ENCODE peak calls at places on chromosomes 13 and 19, in ten cellular contexts. One of them, this sample, is unnamed.

GRCh38 chr13:33799950-33800592 is 17.9 kb upstream of the RFC3 start:
- DNase-seq in stromal cell of bone marrow: peak
- DNase-seq in stimulated activated CD4-positive, alpha-beta T cell treated with anti-CD3 and anti-CD28 coated beads, TNF-alpha, amount 100 ng/mL, for 48 hours: no peak
- DNase-seq in esophagus squamous epithelium: no peak
- DNase-seq in cardiac fibroblast: peak
- DNase-seq in T-helper 9 cell: no peak
- DNase-seq in hepatic stellate cell: no peak
- DNase-seq in GM12892: no peak
- DNase-seq in AG04450: no peak
- DNase-seq in fibroblast of lung: peak
- DNase-seq in this sample: no peak

GRCh38 chr19:1864480-1865171 is 1.2 kb upstream of the KLF16 start:
- DNase-seq in stromal cell of bone marrow: no peak
- DNase-seq in stimulated activated CD4-positive, alpha-beta T cell treated with anti-CD3 and anti-CD28 coated beads, TNF-alpha, amount 100 ng/mL, for 48 hours: peak
- DNase-seq in esophagus squamous epithelium: no peak
- DNase-seq in cardiac fibroblast: peak
- DNase-seq in T-helper 9 cell: no peak
- DNase-seq in hepatic stellate cell: peak
- DNase-seq in GM12892: peak
- DNase-seq in AG04450: no peak
- DNase-seq in fibroblast of lung: peak
- DNase-seq in this sample: no peak

GRCh38 chr13:114235697-114236096 is 1.0 kb downstream of the CDC16 start:
- DNase-seq in stromal cell of bone marrow: no peak
- DNase-seq in stimulated activated CD4-positive, alpha-beta T cell treated with anti-CD3 and anti-CD28 coated beads, TNF-alpha, amount 100 ng/mL, for 48 hours: no peak
- DNase-seq in esophagus squamous epithelium: no peak
- DNase-seq in cardiac fibroblast: no peak
- DNase-seq in T-helper 9 cell: no peak
- DNase-seq in hepatic stellate cell: no peak
- DNase-seq in GM12892: no peak
- DNase-seq in AG04450: no peak
- DNase-seq in fibroblast of lung: no peak
- DNase-seq in this sample: no peak

GRCh38 chr13:77305276-77305675 is 21.6 kb downstream of the MYCBP2 start:
- DNase-seq in stromal cell of bone marrow: no peak
- DNase-seq in stimulated activated CD4-positive, alpha-beta T cell treated with anti-CD3 and anti-CD28 coated beads, TNF-alpha, amount 100 ng/mL, for 48 hours: no peak
- DNase-seq in esophagus squamous epithelium: no peak
- DNase-seq in cardiac fibroblast: peak
- DNase-seq in T-helper 9 cell: no peak
- DNase-seq in hepatic stellate cell: no peak
- DNase-seq in GM12892: no peak
- DNase-seq in AG04450: no peak
- DNase-seq in fibroblast of lung: no peak
- DNase-seq in this sample: no peak

GRCh38 chr19:43316591-43317319 is 36.7 kb upstream of the CD177 start:
- DNase-seq in stromal cell of bone marrow: peak
- DNase-seq in stimulated activated CD4-positive, alpha-beta T cell treated with anti-CD3 and anti-CD28 coated beads, TNF-alpha, amount 100 ng/mL, for 48 hours: no peak
- DNase-seq in esophagus squamous epithelium: no peak
- DNase-seq in cardiac fibroblast: peak
- DNase-seq in T-helper 9 cell: no peak
- DNase-seq in hepatic stellate cell: no peak
- DNase-seq in GM12892: no peak
- DNase-seq in AG04450: no peak
- DNase-seq in fibroblast of lung: peak
- DNase-seq in this sample: no peak

GRCh38 chr13:32019612-32020233 is 11.9 kb upstream of the FRY start:
- DNase-seq in stromal cell of bone marrow: no peak
- DNase-seq in stimulated activated CD4-positive, alpha-beta T cell treated with anti-CD3 and anti-CD28 coated beads, TNF-alpha, amount 100 ng/mL, for 48 hours: peak
- DNase-seq in esophagus squamous epithelium: no peak
- DNase-seq in cardiac fibroblast: peak
- DNase-seq in T-helper 9 cell: no peak
- DNase-seq in hepatic stellate cell: peak
- DNase-seq in GM12892: peak
- DNase-seq in AG04450: peak
- DNase-seq in fibroblast of lung: peak
- DNase-seq in this sample: no peak

GRCh38 chr13:48739346-48740037 is 85.8 kb downstream of the CYSLTR2 start:
- DNase-seq in stromal cell of bone marrow: no peak
- DNase-seq in stimulated activated CD4-positive, alpha-beta T cell treated with anti-CD3 and anti-CD28 coated beads, TNF-alpha, amount 100 ng/mL, for 48 hours: no peak
- DNase-seq in esophagus squamous epithelium: no peak
- DNase-seq in cardiac fibroblast: no peak
- DNase-seq in T-helper 9 cell: no peak
- DNase-seq in hepatic stellate cell: no peak
- DNase-seq in GM12892: no peak
- DNase-seq in AG04450: no peak
- DNase-seq in fibroblast of lung: peak
- DNase-seq in this sample: no peak

GRCh38 chr13:40146063-40146462 is 490.6 kb downstream of the COG6 start:
- DNase-seq in stromal cell of bone marrow: no peak
- DNase-seq in stimulated activated CD4-positive, alpha-beta T cell treated with anti-CD3 and anti-CD28 coated beads, TNF-alpha, amount 100 ng/mL, for 48 hours: no peak
- DNase-seq in esophagus squamous epithelium: no peak
- DNase-seq in cardiac fibroblast: no peak
- DNase-seq in T-helper 9 cell: no peak
- DNase-seq in hepatic stellate cell: no peak
- DNase-seq in GM12892: no peak
- DNase-seq in AG04450: no peak
- DNase-seq in fibroblast of lung: no peak
- DNase-seq in this sample: no peak

GRCh38 chr13:34897220-34897619 is 44.9 kb upstream of the NBEA start:
- DNase-seq in stromal cell of bone marrow: no peak
- DNase-seq in stimulated activated CD4-positive, alpha-beta T cell treated with anti-CD3 and anti-CD28 coated beads, TNF-alpha, amount 100 ng/mL, for 48 hours: no peak
- DNase-seq in esophagus squamous epithelium: no peak
- DNase-seq in cardiac fibroblast: no peak
- DNase-seq in T-helper 9 cell: no peak
- DNase-seq in hepatic stellate cell: no peak
- DNase-seq in GM12892: no peak
- DNase-seq in AG04450: no peak
- DNase-seq in fibroblast of lung: no peak
- DNase-seq in this sample: no peak

GRCh38 chr19:44808463-44809371 is at the start of gene BCAM:
- DNase-seq in stromal cell of bone marrow: peak
- DNase-seq in stimulated activated CD4-positive, alpha-beta T cell treated with anti-CD3 and anti-CD28 coated beads, TNF-alpha, amount 100 ng/mL, for 48 hours: no peak
- DNase-seq in esophagus squamous epithelium: no peak
- DNase-seq in cardiac fibroblast: peak
- DNase-seq in T-helper 9 cell: no peak
- DNase-seq in hepatic stellate cell: peak
- DNase-seq in GM12892: no peak
- DNase-seq in AG04450: no peak
- DNase-seq in fibroblast of lung: peak
- DNase-seq in this sample: no peak

GRCh38 chr13:97127842-97128241 is 94.3 kb upstream of the MBNL2 start:
- DNase-seq in stromal cell of bone marrow: no peak
- DNase-seq in stimulated activated CD4-positive, alpha-beta T cell treated with anti-CD3 and anti-CD28 coated beads, TNF-alpha, amount 100 ng/mL, for 48 hours: no peak
- DNase-seq in esophagus squamous epithelium: no peak
- DNase-seq in cardiac fibroblast: no peak
- DNase-seq in T-helper 9 cell: no peak
- DNase-seq in hepatic stellate cell: no peak
- DNase-seq in GM12892: no peak
- DNase-seq in AG04450: no peak
- DNase-seq in fibroblast of lung: no peak
- DNase-seq in this sample: no peak

GRCh38 chr19:4908781-4909171 is 525 bp upstream of the UHRF1 start:
- DNase-seq in stromal cell of bone marrow: no peak
- DNase-seq in stimulated activated CD4-positive, alpha-beta T cell treated with anti-CD3 and anti-CD28 coated beads, TNF-alpha, amount 100 ng/mL, for 48 hours: no peak
- DNase-seq in esophagus squamous epithelium: no peak
- DNase-seq in cardiac fibroblast: no peak
- DNase-seq in T-helper 9 cell: no peak
- DNase-seq in hepatic stellate cell: no peak
- DNase-seq in GM12892: no peak
- DNase-seq in AG04450: no peak
- DNase-seq in fibroblast of lung: no peak
- DNase-seq in this sample: no peak

GRCh38 chr13:104296301-104296700 is 1230.1 kb upstream of the SLC10A2 start:
- DNase-seq in stromal cell of bone marrow: no peak
- DNase-seq in stimulated activated CD4-positive, alpha-beta T cell treated with anti-CD3 and anti-CD28 coated beads, TNF-alpha, amount 100 ng/mL, for 48 hours: no peak
- DNase-seq in esophagus squamous epithelium: no peak
- DNase-seq in cardiac fibroblast: no peak
- DNase-seq in T-helper 9 cell: no peak
- DNase-seq in hepatic stellate cell: no peak
- DNase-seq in GM12892: no peak
- DNase-seq in AG04450: no peak
- DNase-seq in fibroblast of lung: no peak
- DNase-seq in this sample: no peak

GRCh38 chr19:2034729-2035589 is 16.1 kb downstream of the MKNK2 start:
- DNase-seq in stromal cell of bone marrow: no peak
- DNase-seq in stimulated activated CD4-positive, alpha-beta T cell treated with anti-CD3 and anti-CD28 coated beads, TNF-alpha, amount 100 ng/mL, for 48 hours: peak
- DNase-seq in esophagus squamous epithelium: no peak
- DNase-seq in cardiac fibroblast: peak
- DNase-seq in T-helper 9 cell: peak
- DNase-seq in hepatic stellate cell: peak
- DNase-seq in GM12892: peak
- DNase-seq in AG04450: no peak
- DNase-seq in fibroblast of lung: peak
- DNase-seq in this sample: no peak

GRCh38 chr19:2320057-2320456 is 8.3 kb downstream of the LSM7 start:
- DNase-seq in stromal cell of bone marrow: no peak
- DNase-seq in stimulated activated CD4-positive, alpha-beta T cell treated with anti-CD3 and anti-CD28 coated beads, TNF-alpha, amount 100 ng/mL, for 48 hours: no peak
- DNase-seq in esophagus squamous epithelium: no peak
- DNase-seq in cardiac fibroblast: no peak
- DNase-seq in T-helper 9 cell: no peak
- DNase-seq in hepatic stellate cell: no peak
- DNase-seq in GM12892: no peak
- DNase-seq in AG04450: no peak
- DNase-seq in fibroblast of lung: no peak
- DNase-seq in this sample: no peak

GRCh38 chr19:5292843-5293606 is 47.6 kb downstream of the PTPRS start:
- DNase-seq in stromal cell of bone marrow: peak
- DNase-seq in stimulated activated CD4-positive, alpha-beta T cell treated with anti-CD3 and anti-CD28 coated beads, TNF-alpha, amount 100 ng/mL, for 48 hours: peak
- DNase-seq in esophagus squamous epithelium: no peak
- DNase-seq in cardiac fibroblast: peak
- DNase-seq in T-helper 9 cell: peak
- DNase-seq in hepatic stellate cell: peak
- DNase-seq in GM12892: peak
- DNase-seq in AG04450: peak
- DNase-seq in fibroblast of lung: peak
- DNase-seq in this sample: no peak

GRCh38 chr13:109867766-109868165 is 81.4 kb upstream of the IRS2 start:
- DNase-seq in stromal cell of bone marrow: no peak
- DNase-seq in stimulated activated CD4-positive, alpha-beta T cell treated with anti-CD3 and anti-CD28 coated beads, TNF-alpha, amount 100 ng/mL, for 48 hours: no peak
- DNase-seq in esophagus squamous epithelium: no peak
- DNase-seq in cardiac fibroblast: peak
- DNase-seq in T-helper 9 cell: no peak
- DNase-seq in hepatic stellate cell: no peak
- DNase-seq in GM12892: no peak
- DNase-seq in AG04450: no peak
- DNase-seq in fibroblast of lung: no peak
- DNase-seq in this sample: no peak

GRCh38 chr13:21897140-21897539 is 226.3 kb downstream of the FGF9 start:
- DNase-seq in stromal cell of bone marrow: no peak
- DNase-seq in stimulated activated CD4-positive, alpha-beta T cell treated with anti-CD3 and anti-CD28 coated beads, TNF-alpha, amount 100 ng/mL, for 48 hours: no peak
- DNase-seq in esophagus squamous epithelium: no peak
- DNase-seq in cardiac fibroblast: no peak
- DNase-seq in T-helper 9 cell: no peak
- DNase-seq in hepatic stellate cell: no peak
- DNase-seq in GM12892: no peak
- DNase-seq in AG04450: no peak
- DNase-seq in fibroblast of lung: no peak
- DNase-seq in this sample: no peak

GRCh38 chr19:32642771-32643170 is 32.2 kb downstream of the ANKRD27 start:
- DNase-seq in stromal cell of bone marrow: no peak
- DNase-seq in stimulated activated CD4-positive, alpha-beta T cell treated with anti-CD3 and anti-CD28 coated beads, TNF-alpha, amount 100 ng/mL, for 48 hours: peak
- DNase-seq in esophagus squamous epithelium: no peak
- DNase-seq in cardiac fibroblast: no peak
- DNase-seq in T-helper 9 cell: peak
- DNase-seq in hepatic stellate cell: no peak
- DNase-seq in GM12892: no peak
- DNase-seq in AG04450: no peak
- DNase-seq in fibroblast of lung: no peak
- DNase-seq in this sample: no peak

GRCh38 chr13:112808377-112809140 is 118.7 kb downstream of the ATP11A start:
- DNase-seq in stromal cell of bone marrow: no peak
- DNase-seq in stimulated activated CD4-positive, alpha-beta T cell treated with anti-CD3 and anti-CD28 coated beads, TNF-alpha, amount 100 ng/mL, for 48 hours: no peak
- DNase-seq in esophagus squamous epithelium: no peak
- DNase-seq in cardiac fibroblast: no peak
- DNase-seq in T-helper 9 cell: no peak
- DNase-seq in hepatic stellate cell: no peak
- DNase-seq in GM12892: no peak
- DNase-seq in AG04450: no peak
- DNase-seq in fibroblast of lung: no peak
- DNase-seq in this sample: no peak